ENCODE peak calls at places on chromosomes 5 and 9, in eight cellular contexts. Z, J, M, L, V, X, Y and T are unnamed samples.

GRCh38 chr9:120388000-120388855 is 191.7 kb downstream of the CDK5RAP2 start:
- DNase-seq in Z (peak), J (no peak), M (no peak), L (peak), V (no peak), X (no peak), Y (no peak), T (no peak)

GRCh38 chr9:35108461-35108860 is 5.5 kb upstream of the STOML2 start:
- DNase-seq in Z (no peak), J (no peak), M (no peak), L (no peak), V (no peak), X (no peak), Y (no peak), T (no peak)

GRCh38 chr5:34722183-34722582 is 66.1 kb downstream of the RAI14 start:
- DNase-seq in Z (no peak), J (no peak), M (no peak), L (no peak), V (no peak), X (no peak), Y (no peak), T (no peak)

GRCh38 chr9:108483676-108484075 is 372.1 kb downstream of the ACTL7B start:
- DNase-seq in Z (no peak), J (no peak), M (no peak), L (no peak), V (no peak), X (no peak), Y (no peak), T (no peak)

GRCh38 chr9:116687074-116687761 is at the start of gene TRIM32:
- DNase-seq in Z (peak), J (peak), M (peak), L (peak), V (peak), X (peak), Y (peak), T (peak)

GRCh38 chr5:56100429-56101176 is 105.8 kb upstream of the IL6ST start:
- DNase-seq in Z (no peak), J (no peak), M (no peak), L (no peak), V (no peak), X (no peak), Y (no peak), T (no peak)

GRCh38 chr9:117021881-117022280 is 334.8 kb downstream of the TRIM32 start:
- DNase-seq in Z (no peak), J (no peak), M (no peak), L (no peak), V (no peak), X (no peak), Y (no peak), T (no peak)

GRCh38 chr5:360277-361027 is 38.9 kb downstream of the AHRR start:
- DNase-seq in Z (no peak), J (no peak), M (no peak), L (no peak), V (no peak), X (no peak), Y (no peak), T (peak)

GRCh38 chr5:38790891-38791290 is 54.9 kb upstream of the OSMR start:
- DNase-seq in Z (no peak), J (no peak), M (no peak), L (no peak), V (no peak), X (no peak), Y (no peak), T (no peak)

DNA sequence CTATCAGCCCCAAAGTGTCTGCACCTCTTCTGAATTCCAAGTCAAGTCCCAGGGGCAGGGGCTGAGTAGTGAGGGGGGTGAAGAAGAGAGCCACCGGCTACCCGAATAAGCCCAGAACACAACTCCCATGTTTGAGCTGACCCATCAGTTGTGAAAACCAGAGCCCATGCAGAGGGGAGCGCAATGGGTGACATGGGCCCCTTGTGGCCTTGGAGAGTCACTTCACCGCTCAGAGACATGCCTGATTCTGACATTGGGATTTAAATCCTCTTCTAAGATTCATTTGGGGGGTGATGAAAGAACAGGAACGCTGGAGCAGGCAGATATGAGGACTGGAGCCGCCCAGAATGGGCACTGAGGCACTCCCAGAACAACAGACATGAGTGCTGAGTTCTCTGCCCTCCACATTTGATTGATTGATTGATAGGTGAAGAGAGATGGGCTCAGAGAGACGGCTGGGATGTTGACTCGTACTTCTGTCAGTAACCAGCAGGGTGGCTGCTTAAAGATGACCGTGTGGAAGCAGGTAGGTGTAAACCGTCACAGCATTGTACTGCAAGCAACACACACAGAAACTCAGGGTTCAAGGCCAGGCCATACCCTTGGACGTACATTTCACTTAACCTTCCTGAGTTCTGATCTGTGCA is 74.3 kb downstream of the GPR21 start:
- DNase-seq in Z (no peak), J (no peak), M (no peak), L (no peak), V (no peak), X (no peak), Y (no peak), T (no peak)
- TF ChIP-seq CTCF in Z (no peak), J (no peak), M (no peak), L (no peak), V (no peak), X (no peak), Y (no peak), T (no peak)

DNA sequence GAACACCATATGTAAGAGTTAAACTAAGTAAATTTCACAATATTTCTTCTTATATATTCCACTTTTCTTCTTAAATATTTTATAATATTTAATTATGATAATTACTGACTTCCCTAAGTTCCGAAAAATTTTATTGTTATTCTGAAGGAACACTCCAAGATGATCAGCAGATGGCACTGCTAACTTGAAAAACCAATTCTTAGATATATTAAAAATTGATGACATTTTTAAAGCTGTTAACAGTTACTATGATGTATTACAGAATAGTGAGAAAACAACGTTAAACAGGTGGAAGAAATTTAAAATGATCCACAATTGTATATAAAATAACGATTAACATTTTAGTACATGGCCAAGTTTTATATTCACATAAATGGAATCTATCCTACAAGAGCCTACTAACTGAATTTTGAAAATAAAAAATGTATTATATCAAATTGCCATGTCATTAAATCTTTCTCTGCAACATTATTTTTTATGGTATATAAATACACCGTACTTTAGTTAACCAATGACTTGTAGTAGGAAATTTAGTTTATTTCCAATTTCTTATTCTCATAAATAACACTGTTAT is 30.1 kb upstream of the MUSK start:
- DNase-seq in Z (no peak), J (no peak), M (no peak), L (no peak), V (no peak), X (no peak), Y (no peak), T (no peak)
- TF ChIP-seq CTCF in Z (peak), J (peak), M (no peak), L (peak), V (peak), X (no peak), Y (peak), T (peak)

GRCh38 chr5:7686794-7687193 is 164.1 kb downstream of the CFAP90 start:
- DNase-seq in Z (no peak), J (no peak), M (no peak), L (no peak), V (no peak), X (no peak), Y (no peak), T (no peak)
- TF ChIP-seq CTCF in Z (no peak), J (no peak), M (no peak), L (peak), V (no peak), X (no peak), Y (no peak), T (no peak)

GRCh38 chr5:156326718-156327259 is at the start of gene SGCD:
- DNase-seq in Z (peak), J (peak), M (peak), L (peak), V (no peak), X (peak), Y (peak), T (peak)
- TF ChIP-seq CTCF in Z (no peak), J (no peak), M (no peak), L (no peak), V (no peak), X (no peak), Y (no peak), T (peak)

GRCh38 chr5:59765446-59765845 is 128.1 kb downstream of the PDE4D start:
- DNase-seq in Z (no peak), J (no peak), M (no peak), L (no peak), V (no peak), X (no peak), Y (no peak), T (no peak)

GRCh38 chr5:59766394-59766793 is 127.1 kb downstream of the PDE4D start:
- DNase-seq in Z (peak), J (peak), M (no peak), L (peak), V (no peak), X (no peak), Y (no peak), T (no peak)

GRCh38 chr5:59763545-59763944 is 130.0 kb downstream of the PDE4D start:
- DNase-seq in Z (no peak), J (no peak), M (no peak), L (no peak), V (no peak), X (no peak), Y (no peak), T (no peak)

GRCh38 chr5:59767753-59768159 is 125.8 kb downstream of the PDE4D start:
- DNase-seq in Z (no peak), J (no peak), M (no peak), L (no peak), V (no peak), X (no peak), Y (no peak), T (no peak)

DNA sequence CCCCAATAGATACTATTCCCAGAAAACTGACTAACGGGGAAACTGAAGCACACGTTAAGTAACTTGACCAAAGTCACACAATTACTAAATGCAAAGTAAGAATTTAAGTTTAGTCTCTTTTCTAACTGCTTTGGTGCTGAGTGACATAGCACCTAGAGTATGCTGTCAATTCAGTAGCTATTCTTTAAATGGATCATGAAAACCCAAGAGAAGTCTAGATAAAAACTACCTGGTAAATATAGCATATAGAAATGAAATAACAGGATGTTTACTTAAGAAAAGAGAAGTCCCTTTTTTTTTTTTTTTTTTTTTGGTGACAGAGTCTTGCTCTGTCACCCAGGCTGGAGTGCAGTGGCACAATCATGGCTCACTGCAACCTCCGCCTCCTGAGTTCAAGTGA is 129.2 kb downstream of the PDE4D start:
- DNase-seq in Z (no peak), J (no peak), M (no peak), L (no peak), V (no peak), X (no peak), Y (no peak), T (no peak)
- TF ChIP-seq CTCF in Z (no peak), J (no peak), M (no peak), L (no peak), V (no peak), X (no peak), Y (no peak), T (no peak)

GRCh38 chr9:95125652-95126051 is 191.9 kb downstream of the FANCC start:
- DNase-seq in Z (no peak), J (no peak), M (no peak), L (no peak), V (no peak), X (peak), Y (no peak), T (no peak)

GRCh38 chr9:95128177-95128524 is 189.4 kb downstream of the FANCC start:
- DNase-seq in Z (no peak), J (no peak), M (no peak), L (no peak), V (no peak), X (no peak), Y (no peak), T (no peak)

GRCh38 chr9:95129651-95130291 is 187.7 kb downstream of the FANCC start:
- DNase-seq in Z (no peak), J (no peak), M (no peak), L (no peak), V (no peak), X (no peak), Y (no peak), T (peak)

GRCh38 chr9:95126739-95127138 is 190.8 kb downstream of the FANCC start:
- DNase-seq in Z (no peak), J (no peak), M (no peak), L (no peak), V (no peak), X (no peak), Y (no peak), T (no peak)

GRCh38 chr9:95127249-95128176 is 190.0 kb downstream of the FANCC start:
- DNase-seq in Z (peak), J (peak), M (peak), L (peak), V (peak), X (peak), Y (peak), T (peak)
- TF ChIP-seq CTCF in Z (peak), J (peak), M (peak), L (peak), V (peak), X (peak), Y (peak), T (peak)

GRCh38 chr9:131095666-131096489 is 453 bp upstream of the AIF1L start:
- DNase-seq in Z (peak), J (peak), M (no peak), L (peak), V (no peak), X (peak), Y (peak), T (no peak)
- TF ChIP-seq CTCF in Z (no peak), J (peak), M (no peak), L (no peak), V (no peak), X (peak), Y (peak), T (no peak)

GRCh38 chr5:4230905-4231561 is 635.4 kb downstream of the IRX1 start:
- DNase-seq in Z (no peak), J (no peak), M (no peak), L (no peak), V (no peak), X (peak), Y (no peak), T (no peak)

GRCh38 chr5:4229866-4230265 is 634.2 kb downstream of the IRX1 start:
- DNase-seq in Z (no peak), J (no peak), M (no peak), L (no peak), V (no peak), X (no peak), Y (peak), T (no peak)

GRCh38 chr5:4230531-4230904 is 634.9 kb downstream of the IRX1 start:
- DNase-seq in Z (no peak), J (no peak), M (no peak), L (no peak), V (no peak), X (peak), Y (peak), T (no peak)

GRCh38 chr5:4232084-4232483 is 636.5 kb downstream of the IRX1 start:
- DNase-seq in Z (no peak), J (no peak), M (no peak), L (no peak), V (no peak), X (no peak), Y (no peak), T (no peak)

GRCh38 chr5:4233671-4234070 is 638.0 kb downstream of the IRX1 start:
- DNase-seq in Z (no peak), J (no peak), M (no peak), L (no peak), V (no peak), X (no peak), Y (no peak), T (no peak)
- TF ChIP-seq CTCF in Z (no peak), J (no peak), M (no peak), L (no peak), V (no peak), X (no peak), Y (no peak), T (no peak)